ENCODE peak calls at places on chromosomes 16 and 17, in seven cellular contexts. K is CD8-positive, alpha-beta T cell; Q is psoas muscle; Y is choroid plexus epithelial cell; N is dorsolateral prefrontal cortex; D is astrocyte of the cerebellum; J is cardiac fibroblast. M is an unnamed sample.

GRCh38 chr17:78780335-78780734 is 1.7 kb downstream of the CYTH1 start:
- DNase-seq in N (no peak), J (no peak), K (no peak), D (no peak), Q (no peak), Y (no peak), M (no peak)

GRCh38 chr16:23317266-23317661 is 15.2 kb downstream of the SCNN1B start:
- DNase-seq in Q (no peak), N (no peak), J (no peak), D (no peak), K (no peak), Y (no peak), M (no peak)

GRCh38 chr17:72931163-72931562 is 161.3 kb downstream of the SLC39A11 start:
- DNase-seq in N (peak), Y (no peak), D (no peak), Q (no peak), K (no peak), J (no peak), M (no peak)

GRCh38 chr16:6749714-6750113 is 582.9 kb upstream of the RBFOX1 start:
- DNase-seq in Q (no peak), K (no peak), N (no peak), J (no peak), D (no peak), Y (no peak), M (no peak)

GRCh38 chr16:66520406-66521194 is 29.3 kb downstream of the TK2 start:
- DNase-seq in D (no peak), Y (no peak), N (peak), J (no peak), K (no peak), Q (peak), M (no peak)

GRCh38 chr17:76053230-76054111 is 18.8 kb downstream of the SRP68 start:
- DNase-seq in N (no peak), J (peak), K (no peak), Q (no peak), D (no peak), Y (peak), M (no peak)

GRCh38 chr17:79325707-79326106 is 251.1 kb downstream of the ENGASE start:
- DNase-seq in N (no peak), D (no peak), J (peak), Y (peak), K (no peak), Q (no peak), M (no peak)

GRCh38 chr17:15507001-15507400 is 39.6 kb upstream of the CDRT4 start:
- DNase-seq in Q (no peak), Y (no peak), K (no peak), N (no peak), D (no peak), J (no peak), M (no peak)

GRCh38 chr17:48162946-48163506 is 55.5 kb downstream of the SNX11 start:
- DNase-seq in Y (peak), D (no peak), N (no peak), K (no peak), Q (no peak), J (peak), M (no peak)

GRCh38 chr16:75312875-75313274 is 61.5 kb upstream of the BCAR1 start:
- DNase-seq in Y (no peak), Q (no peak), N (peak), J (no peak), K (no peak), D (no peak), M (no peak)

GRCh38 chr16:50371936-50372595 is 3.3 kb upstream of the BRD7 start:
- DNase-seq in N (peak), Y (peak), D (no peak), K (no peak), J (peak), Q (no peak), M (no peak)

GRCh38 chr17:77254961-77255741 is 114.4 kb downstream of the SEC14L1 start:
- DNase-seq in J (peak), Y (peak), Q (no peak), N (peak), K (no peak), D (no peak), M (peak)

GRCh38 chr16:30767767-30768465 is 5.8 kb downstream of the RNF40 start:
- DNase-seq in N (no peak), D (no peak), Q (no peak), J (no peak), Y (no peak), K (no peak), M (no peak)

GRCh38 chr16:71474864-71475263 is 12.8 kb upstream of the ZNF23 start:
- DNase-seq in N (no peak), Y (peak), D (peak), K (no peak), Q (no peak), J (peak), M (no peak)

GRCh38 chr17:1896243-1897163 is 66.7 kb downstream of the RPA1 start:
- DNase-seq in N (no peak), Y (no peak), D (no peak), K (no peak), J (no peak), Q (no peak), M (no peak)

GRCh38 chr16:12120982-12121652 is 144.6 kb downstream of the SNX29 start:
- DNase-seq in J (no peak), Y (no peak), N (no peak), Q (no peak), D (no peak), K (no peak), M (no peak)
- H3K4me3 ChIP-seq in J (no peak), Y (no peak), N (no peak), Q (no peak), D (no peak), K (no peak), M (no peak)

GRCh38 chr16:87653234-87653633 is 50.9 kb downstream of the JPH3 start:
- DNase-seq in N (no peak), Y (peak), D (no peak), K (no peak), J (peak), Q (no peak), M (no peak)
- TF ChIP-seq CTCF in N (peak), Y (peak), D (peak), K (no peak), J (peak), Q (no peak), M (peak)

GRCh38 chr17:16975744-16976625 is 4.1 kb upstream of the TNFRSF13B start:
- DNase-seq in N (no peak), K (no peak), Y (peak), J (no peak), Q (no peak), D (no peak), M (no peak)

GRCh38 chr17:16975266-16975651 is 3.3 kb upstream of the TNFRSF13B start:
- DNase-seq in K (no peak), Y (no peak), D (no peak), N (no peak), Q (no peak), J (no peak), M (no peak)

GRCh38 chr17:16976686-16977550 is 5.0 kb upstream of the TNFRSF13B start:
- DNase-seq in N (no peak), Y (no peak), J (no peak), Q (no peak), D (no peak), K (no peak), M (no peak)

GRCh38 chr17:16980061-16980460 is 8.1 kb upstream of the TNFRSF13B start:
- DNase-seq in N (no peak), Q (no peak), D (no peak), K (no peak), J (no peak), Y (no peak), M (no peak)

DNA sequence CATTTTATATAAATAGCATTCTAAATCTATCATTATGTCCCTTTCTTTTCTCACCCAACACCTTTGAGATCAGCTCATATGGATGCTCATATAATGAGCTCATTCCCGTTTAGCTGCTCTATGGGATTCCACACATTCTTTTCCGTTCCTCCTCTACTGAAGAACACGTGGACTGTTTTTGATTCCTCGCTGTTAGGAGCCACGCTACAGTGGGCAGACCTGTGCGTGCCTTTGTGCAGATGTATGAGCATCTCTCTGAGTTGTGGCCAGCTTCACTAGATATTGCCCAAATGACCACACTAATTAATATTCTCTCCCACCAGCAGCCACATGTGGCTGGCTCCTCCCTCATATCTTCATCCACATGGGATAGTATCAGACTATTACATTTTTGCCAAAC is 6.0 kb upstream of the TNFRSF13B start:
- DNase-seq in D (no peak), N (no peak), Y (peak), K (no peak), Q (no peak), J (peak), M (no peak)
- H3K4me3 ChIP-seq in D (no peak), N (no peak), Y (no peak), K (no peak), Q (no peak), J (no peak), M (no peak)

GRCh38 chr16:85398688-85399582 is 214.2 kb upstream of the GSE1 start:
- DNase-seq in K (no peak), Q (peak), J (no peak), D (no peak), N (no peak), Y (no peak), M (no peak)

GRCh38 chr16:85395207-85395912 is 217.8 kb upstream of the GSE1 start:
- DNase-seq in Q (peak), D (peak), K (no peak), J (peak), Y (peak), N (peak), M (peak)

GRCh38 chr16:85395913-85396878 is 216.9 kb upstream of the GSE1 start:
- DNase-seq in D (no peak), Y (peak), K (no peak), Q (peak), J (peak), N (no peak), M (no peak)

GRCh38 chr16:85398050-85398451 is 215.1 kb upstream of the GSE1 start:
- DNase-seq in N (no peak), Q (peak), Y (no peak), D (no peak), J (no peak), K (no peak), M (no peak)

GRCh38 chr16:85396879-85397871 is 215.9 kb upstream of the GSE1 start:
- DNase-seq in D (no peak), J (no peak), Y (peak), Q (peak), K (no peak), N (no peak), M (no peak)
- TF ChIP-seq CTCF in D (no peak), J (no peak), Y (peak), Q (no peak), K (no peak), N (no peak), M (no peak)

GRCh38 chr16:67647111-67647651 is 2.2 kb downstream of the CARMIL2 start:
- DNase-seq in K (no peak), Y (no peak), Q (peak), D (no peak), N (no peak), J (no peak), M (no peak)

GRCh38 chr16:67644038-67644437 is 906 bp upstream of the CARMIL2 start:
- DNase-seq in N (no peak), K (no peak), J (no peak), Q (no peak), D (no peak), Y (no peak), M (no peak)

GRCh38 chr16:67647681-67648080 is 2.7 kb downstream of the CARMIL2 start:
- DNase-seq in Q (peak), N (no peak), K (no peak), D (no peak), Y (no peak), J (no peak), M (no peak)

GRCh38 chr16:67648088-67648763 is 3.3 kb downstream of the CARMIL2 start:
- DNase-seq in D (no peak), K (no peak), N (no peak), Q (no peak), Y (no peak), J (no peak), M (no peak)

GRCh38 chr16:67645397-67646121 is 615 bp downstream of the CARMIL2 start:
- DNase-seq in Q (peak), Y (no peak), D (no peak), K (no peak), J (no peak), N (no peak), M (no peak)
- H3K4me3 ChIP-seq in Q (peak), Y (no peak), D (no peak), K (peak), J (no peak), N (no peak), M (no peak)

M was measured in AG09309.